ENCODE peak calls at places on chromosomes 3 and 15, in seven cellular contexts. L, G, N, F, H, Y and S are unnamed samples.
A peak's percentile ranks its signal among the peaks of the same experiment; 100 is the strongest.

GRCh38 chr15:63013052-63013808 is 29.3 kb upstream of the TPM1 start:
- DNase-seq in F (no peak), N (no peak), G (no peak), L (no peak), Y (no peak), H (no peak), S (no peak)

GRCh38 chr3:13009132-13009945 is 63.9 kb downstream of the IQSEC1 start:
- DNase-seq in L (no peak), G (peak; percentile 81), N (no peak), H (peak; percentile 74), Y (peak; percentile 71), F (peak; percentile 83), S (no peak)

GRCh38 chr15:40937762-40938529 is 8.8 kb downstream of the DLL4 start:
- DNase-seq in L (peak; percentile 70), G (no peak), Y (peak; percentile 13), F (no peak), H (no peak), N (peak; percentile 85), S (no peak)

GRCh38 chr3:13877911-13878710 is 1.8 kb downstream of the WNT7A start:
- DNase-seq in L (no peak), Y (no peak), N (no peak), H (no peak), G (no peak), F (no peak), S (no peak)

GRCh38 chr3:11591401-11592266 is 52.1 kb downstream of the VGLL4 start:
- DNase-seq in Y (peak; percentile 52), N (no peak), H (peak; percentile 62), F (no peak), L (peak; percentile 88), G (no peak), S (peak; percentile 78)

GRCh38 chr15:43522247-43522646 is 4.8 kb downstream of the MAP1A start:
- DNase-seq in N (no peak), F (no peak), L (no peak), H (peak; percentile 5), Y (no peak), G (no peak), S (no peak)

GRCh38 chr3:72888546-72889309 is 882 bp downstream of the GXYLT2 start:
- DNase-seq in Y (no peak), N (no peak), G (no peak), F (no peak), H (no peak), L (peak; percentile 59), S (peak; percentile 13)

GRCh38 chr3:57112206-57112605 is 51.7 kb downstream of the SPATA12 start:
- DNase-seq in N (peak; percentile 23), Y (no peak), F (no peak), L (no peak), H (peak; percentile 35), G (no peak), S (no peak)

GRCh38 chr3:80993241-80993945 is 768.1 kb downstream of the GBE1 start:
- DNase-seq in G (no peak), L (no peak), N (no peak), H (no peak), Y (no peak), F (no peak), S (no peak)

GRCh38 chr3:178850452-178851166 is 221.0 kb downstream of the ZMAT3 start:
- DNase-seq in N (no peak), H (no peak), Y (no peak), L (no peak), G (no peak), F (no peak), S (no peak)

GRCh38 chr15:73318463-73319351 is 50.1 kb downstream of the HCN4 start:
- DNase-seq in F (no peak), Y (no peak), G (no peak), H (no peak), L (peak; percentile 54), N (no peak), S (no peak)

GRCh38 chr3:196193037-196193737 is 18.0 kb downstream of the ZDHHC19 start:
- DNase-seq in L (no peak), Y (no peak), F (no peak), G (no peak), H (no peak), N (no peak), S (no peak)

GRCh38 chr15:57595011-57595866 is 3.5 kb downstream of the MYZAP start:
- DNase-seq in Y (peak; percentile 63), L (no peak), N (no peak), F (no peak), G (no peak), H (peak; percentile 80), S (no peak)

GRCh38 chr3:142934128-142934896 is 29.2 kb downstream of the PAQR9 start:
- DNase-seq in H (no peak), L (no peak), N (no peak), Y (no peak), F (no peak), G (no peak), S (no peak)

GRCh38 chr3:179455954-179456353 is 4.7 kb upstream of the GNB4 start:
- DNase-seq in Y (no peak), F (no peak), N (no peak), L (no peak), H (no peak), G (no peak), S (no peak)

GRCh38 chr3:88985491-88985890 is 121.9 kb upstream of the EPHA3 start:
- DNase-seq in F (no peak), Y (no peak), L (no peak), G (no peak), N (no peak), H (no peak), S (no peak)

GRCh38 chr3:184645304-184645703 is 66.6 kb downstream of the MAGEF1 start:
- DNase-seq in F (no peak), L (no peak), Y (no peak), N (peak; percentile 11), H (no peak), G (no peak), S (peak; percentile 54)

GRCh38 chr3:111218615-111219014 is 147.0 kb downstream of the NECTIN3 start:
- DNase-seq in Y (no peak), G (no peak), H (no peak), F (no peak), L (no peak), N (no peak), S (no peak)

GRCh38 chr3:143035466-143036214 is 34.3 kb downstream of the U2SURP start:
- DNase-seq in Y (no peak), F (no peak), H (no peak), L (no peak), G (no peak), N (no peak), S (no peak)

GRCh38 chr3:58179235-58180098 is 31.3 kb downstream of the DNASE1L3 start:
- DNase-seq in H (no peak), Y (no peak), N (no peak), L (no peak), F (no peak), G (no peak), S (no peak)
- H3K4me1 ChIP-seq in H (peaks cover 26% of the 10 kb centered on the region), Y (peaks cover 24% of the 10 kb centered on the region), N (peaks cover 60% of the 10 kb centered on the region), L (peaks cover 28% of the 10 kb centered on the region), F (peaks cover 3% of the 10 kb centered on the region), G (peaks cover 14% of the 10 kb centered on the region), S (peaks cover 16% of the 10 kb centered on the region)

DNA sequence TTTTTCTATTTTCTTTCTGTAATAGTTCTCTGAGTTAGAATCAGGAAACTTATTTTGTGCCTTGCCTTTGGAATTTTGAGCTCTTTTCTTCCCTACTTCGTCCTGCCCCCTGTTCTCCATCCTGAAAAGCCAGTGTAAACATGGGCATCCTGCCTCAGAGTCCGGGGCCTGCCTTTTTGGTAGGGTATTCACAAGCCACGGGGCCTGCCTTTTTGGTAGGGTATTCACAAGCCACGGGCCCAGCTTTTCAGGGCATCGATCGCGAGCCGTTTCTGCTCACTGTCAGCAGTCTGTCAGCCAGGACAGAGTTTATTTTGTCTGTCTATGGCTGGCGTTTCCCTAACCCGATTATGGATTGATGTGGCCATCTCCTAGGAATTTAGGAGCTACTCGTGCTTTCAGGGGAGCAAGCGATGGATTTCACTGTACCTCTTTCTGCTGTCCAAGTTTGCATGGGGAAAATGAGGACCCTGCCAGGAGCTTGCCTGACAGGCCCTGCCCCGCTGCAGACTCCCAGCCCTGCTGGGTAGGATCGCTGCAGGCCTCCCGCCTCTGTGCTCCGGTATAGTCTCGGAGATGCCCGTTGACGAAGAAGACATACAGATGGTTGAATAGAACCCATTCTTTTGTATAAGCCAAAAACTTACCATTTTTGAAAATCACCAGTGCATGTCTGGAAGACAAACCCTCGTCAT is 12.8 kb downstream of the SYNM start:
- DNase-seq in N (no peak), L (no peak), G (no peak), H (no peak), Y (no peak), F (peak; percentile 64), S (no peak)
- H3K27ac ChIP-seq in N (no peak overlapping the region), L (no peak overlapping the region), G (no peak overlapping the region), H (no peak overlapping the region), Y (no peak overlapping the region), F (peak overlapping the region; percentile 87), S (no peak overlapping the region)

GRCh38 chr15:33157636-33158035 is 36.9 kb downstream of the FMN1 start:
- DNase-seq in L (no peak), H (no peak), Y (no peak), G (no peak), F (no peak), N (no peak), S (no peak)

GRCh38 chr15:33160581-33161165 is 33.8 kb downstream of the FMN1 start:
- DNase-seq in Y (no peak), G (no peak), N (no peak), F (no peak), H (no peak), L (no peak), S (no peak)

GRCh38 chr15:33158359-33158758 is 36.2 kb downstream of the FMN1 start:
- DNase-seq in N (no peak), Y (no peak), H (no peak), F (no peak), G (no peak), L (no peak), S (no peak)

GRCh38 chr15:33161209-33161608 is 33.3 kb downstream of the FMN1 start:
- DNase-seq in H (no peak), G (no peak), Y (no peak), N (no peak), L (no peak), F (no peak), S (no peak)

DNA sequence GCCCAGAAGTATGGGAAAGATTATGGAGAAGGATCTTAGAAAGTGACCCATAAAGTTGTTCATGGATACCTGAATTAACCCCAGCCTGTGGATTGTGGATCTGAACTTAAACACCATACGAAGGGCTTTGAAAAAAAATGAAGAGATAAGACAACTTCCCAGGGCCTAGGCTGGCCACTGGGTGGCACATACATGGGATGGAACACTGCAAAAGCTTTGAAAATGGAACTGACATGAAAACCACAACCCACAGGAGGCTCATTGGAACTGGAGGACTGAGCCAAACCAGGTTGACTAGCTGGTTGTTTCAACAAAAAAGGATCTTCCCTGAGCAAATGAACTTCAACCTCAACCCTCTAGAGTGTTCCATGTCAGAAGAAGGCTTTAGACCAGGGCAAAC is 34.5 kb downstream of the FMN1 start:
- DNase-seq in H (no peak), G (no peak), L (no peak), Y (no peak), F (no peak), N (peak; percentile 20), S (no peak)
- TF ChIP-seq CTCF in H (no peak), G (no peak), L (no peak), Y (no peak), F (no peak), N (no peak), S (peak; percentile 35)

DNA sequence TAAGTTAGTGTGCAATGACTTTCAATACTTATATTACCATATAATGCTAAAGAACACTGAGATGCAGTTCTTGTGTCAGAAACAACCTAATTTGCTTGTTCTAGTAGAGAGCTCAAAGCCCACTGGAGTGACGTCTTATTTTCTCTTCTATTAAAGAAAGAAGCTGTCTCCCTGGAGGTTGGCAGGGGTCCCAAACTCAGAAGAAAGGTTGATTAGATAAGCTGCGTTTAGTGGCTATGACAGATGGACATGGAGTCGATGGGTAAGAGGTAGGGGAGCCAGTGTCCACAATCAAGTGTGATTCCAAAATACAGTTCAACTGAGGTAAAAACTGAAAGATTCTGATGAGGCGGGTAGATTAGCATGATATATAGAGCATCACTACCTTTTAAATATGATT is 363.6 kb downstream of the NLGN1 start:
- DNase-seq in F (no peak), H (no peak), N (no peak), Y (no peak), G (no peak), L (no peak), S (no peak)
- H3K4me1 ChIP-seq in F (no peaks in the 10 kb centered on the region), H (no peaks in the 10 kb centered on the region), N (no peaks in the 10 kb centered on the region), Y (no peaks in the 10 kb centered on the region), G (no peaks in the 10 kb centered on the region), L (no peaks in the 10 kb centered on the region), S (no peaks in the 10 kb centered on the region)